ENCODE peak calls at places on chromosomes 1 and 21, in eight cellular contexts. Q is coronary artery, D is tibial nerve, B is vagina, Z is hepatocyte, G is adrenal gland, T is lung, C is lower lobe of right lung. L is an unnamed sample.

GRCh38 chr1:176567190-176567794 is 104.3 kb downstream of the PAPPA2 start:
- DNase-seq in Z (no peak), G (no peak), C (no peak), Q (no peak), B (no peak), T (no peak), D (no peak), L (no peak)

GRCh38 chr1:221279146-221279545 is 399.9 kb downstream of the HLX start:
- DNase-seq in Q (no peak), Z (no peak), G (no peak), C (no peak), B (no peak), T (no peak), D (no peak), L (no peak)

GRCh38 chr1:56547977-56548376 is 31.4 kb downstream of the PLPP3 start:
- DNase-seq in Z (no peak), B (no peak), T (no peak), G (no peak), C (no peak), D (no peak), Q (no peak), L (no peak)

GRCh38 chr1:156727914-156728598 is at the start of gene METTL25B:
- DNase-seq in G (peak), C (peak), D (peak), Q (peak), B (peak), Z (peak), T (peak), L (peak)

GRCh38 chr21:33541105-33541711 is 709 bp downstream of the GART start:
- DNase-seq in T (no peak), G (no peak), D (no peak), Z (no peak), C (no peak), Q (no peak), B (no peak), L (no peak)

GRCh38 chr1:72280714-72281113 is 1.6 kb downstream of the NEGR1 start:
- DNase-seq in Z (no peak), B (no peak), Q (no peak), D (no peak), T (no peak), C (no peak), G (no peak), L (no peak)

GRCh38 chr1:65049941-65050713 is 83.8 kb upstream of the JAK1 start:
- DNase-seq in C (no peak), D (no peak), T (no peak), G (no peak), Q (no peak), B (no peak), Z (no peak), L (no peak)

GRCh38 chr1:85289207-85289847 is 12.9 kb upstream of the BCL10 start:
- DNase-seq in T (no peak), Z (peak), G (peak), B (no peak), Q (no peak), C (no peak), D (no peak), L (no peak)

GRCh38 chr21:41895643-41896493 is 16.7 kb upstream of the PRDM15 start:
- DNase-seq in Z (no peak), D (no peak), G (no peak), Q (no peak), C (no peak), T (no peak), B (no peak), L (no peak)

GRCh38 chr1:189775343-189775742 is 702.3 kb downstream of the BRINP3 start:
- DNase-seq in T (no peak), Z (peak), D (no peak), G (no peak), C (no peak), B (no peak), Q (no peak), L (no peak)

GRCh38 chr1:41503507-41504125 is 19.1 kb upstream of the EDN2 start:
- DNase-seq in T (no peak), C (no peak), B (no peak), G (no peak), Z (no peak), Q (no peak), D (no peak), L (no peak)

GRCh38 chr1:41501581-41501980 is 17.1 kb upstream of the EDN2 start:
- DNase-seq in T (no peak), B (no peak), G (no peak), Z (no peak), Q (no peak), D (no peak), C (no peak), L (no peak)

GRCh38 chr1:41504126-41505035 is 19.9 kb upstream of the EDN2 start:
- DNase-seq in Z (peak), D (no peak), G (peak), Q (no peak), T (peak), C (no peak), B (no peak), L (no peak)

GRCh38 chr1:41500781-41501518 is 16.5 kb upstream of the EDN2 start:
- DNase-seq in Q (no peak), G (no peak), B (no peak), D (no peak), Z (no peak), C (no peak), T (no peak), L (no peak)

DNA sequence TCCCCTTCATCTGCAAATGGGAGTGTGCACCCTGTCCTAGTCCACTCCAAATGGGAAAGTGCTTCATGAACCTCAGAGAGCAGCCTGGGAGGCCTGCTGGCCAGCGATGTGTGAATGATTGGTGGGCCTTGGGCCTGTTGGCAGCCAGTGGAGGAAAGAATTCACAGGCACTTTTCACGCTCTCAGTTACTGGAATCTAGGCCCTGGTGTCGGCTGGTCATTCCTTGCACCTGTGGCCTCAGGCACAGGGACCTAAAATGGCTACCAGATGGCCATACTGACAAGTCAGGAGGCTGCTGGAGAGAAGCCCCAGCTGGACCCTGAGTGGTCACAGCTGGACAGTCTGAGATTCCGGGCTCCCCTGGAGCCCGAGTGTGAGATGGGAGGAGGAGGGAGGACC is 18.4 kb upstream of the EDN2 start:
- DNase-seq in T (no peak), D (no peak), Q (no peak), C (no peak), Z (no peak), G (no peak), B (no peak), L (no peak)
- H3K27ac ChIP-seq in T (no peak), D (no peak), Q (no peak), C (no peak), Z (no peak), G (no peak), B (no peak), L (no peak)

GRCh38 chr1:81432089-81432488 is 368.6 kb upstream of the ADGRL2 start:
- DNase-seq in D (no peak), T (no peak), B (no peak), Z (no peak), G (no peak), Q (no peak), C (no peak), L (no peak)
- H3K27ac ChIP-seq in D (no peak), T (peak), B (no peak), Z (peak), G (peak), Q (no peak), C (peak), L (no peak)

GRCh38 chr1:27883536-27884181 is 11.3 kb downstream of the THEMIS2 start:
- DNase-seq in Q (no peak), D (no peak), T (no peak), B (no peak), C (no peak), G (no peak), Z (no peak), L (no peak)

GRCh38 chr1:27885114-27885528 is 12.8 kb downstream of the THEMIS2 start:
- DNase-seq in G (peak), B (no peak), D (no peak), Z (no peak), Q (no peak), T (no peak), C (no peak), L (no peak)

GRCh38 chr1:27879374-27880082 is 7.2 kb downstream of the THEMIS2 start:
- DNase-seq in B (no peak), Z (no peak), G (no peak), C (no peak), T (no peak), D (no peak), Q (no peak), L (no peak)

GRCh38 chr1:27884182-27884954 is 12.0 kb downstream of the THEMIS2 start:
- DNase-seq in T (no peak), C (no peak), B (no peak), G (no peak), D (no peak), Z (no peak), Q (no peak), L (no peak)

DNA sequence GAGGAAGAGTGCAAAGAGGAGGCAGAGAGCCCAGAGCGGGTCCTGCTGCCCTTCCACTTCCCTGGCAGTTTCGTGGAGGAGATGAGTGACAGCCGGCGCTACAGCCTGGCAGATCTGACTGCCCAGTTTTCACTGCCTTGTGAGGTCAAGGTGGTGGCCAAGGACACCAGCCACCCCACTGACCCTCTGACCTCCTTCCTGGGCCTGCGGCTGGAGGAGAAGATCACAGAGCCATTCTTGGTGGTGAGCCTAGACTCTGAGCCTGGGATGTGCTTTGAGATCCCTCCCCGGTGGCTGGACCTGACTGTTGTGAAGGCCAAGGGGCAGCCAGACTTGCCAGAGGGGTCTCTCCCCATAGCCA is 10.2 kb downstream of the THEMIS2 start:
- DNase-seq in D (no peak), B (no peak), Q (no peak), G (no peak), T (no peak), C (no peak), Z (no peak), L (no peak)
- H3K27ac ChIP-seq in D (no peak), B (no peak), Q (no peak), G (no peak), T (peak), C (no peak), Z (no peak), L (no peak)

DNA sequence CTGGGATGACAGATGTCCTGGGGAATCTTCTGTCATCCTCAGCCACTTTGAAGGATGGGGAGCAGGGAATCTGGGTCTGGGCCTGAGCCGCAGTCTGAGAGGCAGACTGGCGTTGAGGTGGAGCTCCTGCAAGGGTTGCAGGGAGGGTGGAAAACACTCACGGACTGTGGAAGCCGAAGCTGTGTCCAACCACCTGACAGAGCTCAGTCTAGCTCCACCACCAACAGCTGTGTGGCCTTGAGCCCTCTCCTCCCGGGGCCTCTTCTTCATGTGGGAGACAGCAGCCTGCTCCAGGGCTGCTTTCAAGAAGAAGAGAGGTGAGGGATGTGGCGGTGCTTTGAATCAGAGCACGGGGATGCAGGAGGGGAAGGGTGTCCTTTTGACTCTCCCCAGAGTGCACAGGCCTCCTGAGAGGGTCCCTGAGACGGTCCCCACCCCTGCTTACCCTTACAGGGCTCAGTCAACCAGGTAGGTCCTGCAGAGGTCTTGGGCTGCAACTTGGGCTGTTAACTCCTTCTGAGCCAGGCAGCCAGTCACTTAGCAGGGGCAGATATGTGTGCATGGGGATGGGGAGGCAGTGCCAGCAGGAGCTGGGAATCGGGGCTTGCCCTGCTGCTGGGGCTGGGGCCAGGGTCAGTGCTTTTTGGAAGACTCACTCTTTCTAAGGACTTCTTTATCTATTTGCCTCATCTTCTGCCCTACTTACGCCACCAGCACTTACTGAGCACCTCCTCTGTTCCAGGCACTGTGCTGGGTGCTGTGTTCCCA is 216.3 kb downstream of the PTPRU start:
- DNase-seq in D (no peak), Q (no peak), T (no peak), B (no peak), G (no peak), C (no peak), Z (no peak), L (no peak)
- H3K27ac ChIP-seq in D (no peak), Q (no peak), T (no peak), B (no peak), G (no peak), C (no peak), Z (no peak), L (no peak)

DNA sequence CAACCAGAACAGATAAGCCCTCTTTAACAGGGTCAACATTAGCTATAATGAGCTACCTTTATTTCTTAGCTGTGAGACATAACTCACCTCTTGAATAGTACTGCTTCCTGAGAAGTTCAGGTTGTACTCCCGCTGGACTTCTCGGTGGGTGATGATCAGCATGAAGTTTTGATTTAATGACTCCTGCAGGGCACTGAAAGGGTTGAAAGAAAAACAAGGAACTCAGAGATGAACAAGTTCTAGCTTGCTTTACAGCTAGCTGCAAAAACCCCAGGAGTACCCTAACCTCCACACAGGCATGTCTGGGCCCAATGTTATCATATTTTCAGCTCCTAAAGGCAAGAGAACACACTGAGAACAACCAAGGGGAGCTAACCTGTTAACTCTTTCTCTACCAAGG is 254.4 kb downstream of the FAF1 start:
- DNase-seq in D (no peak), G (no peak), B (no peak), T (no peak), Q (no peak), Z (no peak), C (no peak), L (no peak)
- H3K27ac ChIP-seq in D (no peak), G (no peak), B (no peak), T (no peak), Q (no peak), Z (no peak), C (no peak), L (no peak)

DNA sequence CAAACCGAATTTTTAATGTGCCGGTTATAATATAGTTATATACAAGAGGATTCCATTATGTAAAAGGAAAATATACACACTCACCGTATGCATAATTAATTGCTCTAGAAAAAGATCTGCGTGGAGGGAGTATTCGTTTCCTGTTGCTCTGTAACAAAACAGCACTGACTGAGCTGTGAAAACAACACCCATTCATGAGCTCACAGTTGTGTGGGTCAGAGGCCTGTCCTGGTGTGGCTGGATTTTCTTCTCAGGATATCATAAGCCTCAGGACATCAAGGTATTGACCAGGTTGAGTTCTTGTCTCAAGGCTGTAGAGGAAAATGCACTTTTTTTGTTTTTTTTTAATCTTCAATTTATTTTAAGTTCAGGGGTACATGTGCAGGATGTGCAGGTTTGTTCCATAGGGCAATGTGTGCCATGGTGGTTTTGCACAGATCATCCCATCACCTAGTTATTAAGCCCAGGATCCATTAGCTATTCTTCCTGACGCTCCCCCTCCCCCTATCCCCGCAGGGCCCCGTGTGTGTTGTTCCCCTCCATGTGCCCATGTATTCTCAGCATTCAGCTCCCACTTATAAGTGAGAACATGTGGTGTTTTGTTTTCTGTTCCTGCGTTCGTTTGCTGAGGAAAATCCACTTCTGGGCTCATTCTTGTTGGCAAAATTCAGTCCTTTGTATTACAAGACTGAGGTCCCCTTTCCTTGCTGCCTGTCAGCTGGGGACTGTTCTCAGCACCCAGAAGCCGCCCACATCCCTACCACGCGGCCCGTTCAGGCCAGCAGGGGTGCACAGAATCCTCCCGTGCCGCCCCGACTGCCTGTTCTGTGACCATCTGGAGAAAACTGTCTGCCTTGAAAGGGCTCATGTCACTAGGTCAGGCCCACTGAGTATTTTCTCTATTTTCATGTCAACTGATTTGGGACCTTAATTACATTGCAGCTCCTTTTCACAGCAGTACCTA is 87.4 kb upstream of the ERRFI1 start:
- DNase-seq in G (peak), Z (no peak), B (no peak), T (no peak), C (no peak), D (no peak), Q (no peak), L (no peak)
- H3K27ac ChIP-seq in G (no peak), Z (peak), B (no peak), T (no peak), C (no peak), D (peak), Q (no peak), L (no peak)

DNA sequence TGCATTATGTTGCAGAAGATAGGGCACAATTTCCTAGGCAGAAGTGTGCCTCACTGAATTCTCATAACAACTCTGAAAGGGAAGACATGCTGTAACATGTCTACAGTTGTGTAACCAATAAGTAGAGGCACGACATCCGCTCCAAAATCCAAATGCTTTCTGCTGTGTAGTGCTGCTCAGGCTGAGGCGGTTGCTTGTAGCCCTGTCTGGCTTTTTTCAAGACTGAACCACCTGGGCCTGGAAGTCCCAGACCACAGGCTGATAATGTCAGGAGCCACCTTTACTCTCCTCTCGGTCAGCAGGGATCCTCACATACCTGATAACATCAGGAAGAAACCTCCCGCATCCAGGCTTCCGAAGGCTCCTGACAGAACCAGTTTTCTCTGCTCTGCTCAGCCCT is 10.9 kb downstream of the AKNAD1 start:
- DNase-seq in Q (no peak), B (no peak), Z (no peak), G (no peak), D (no peak), C (no peak), T (no peak), L (no peak)
- H3K27ac ChIP-seq in Q (no peak), B (no peak), Z (no peak), G (no peak), D (no peak), C (no peak), T (no peak), L (no peak)

GRCh38 chr1:61290525-61290924 is 208.2 kb downstream of the NFIA start:
- DNase-seq in Q (no peak), G (no peak), Z (no peak), C (no peak), B (no peak), T (no peak), D (no peak), L (no peak)
- H3K27ac ChIP-seq in Q (no peak), G (no peak), Z (no peak), C (no peak), B (no peak), T (no peak), D (no peak), L (no peak)

DNA sequence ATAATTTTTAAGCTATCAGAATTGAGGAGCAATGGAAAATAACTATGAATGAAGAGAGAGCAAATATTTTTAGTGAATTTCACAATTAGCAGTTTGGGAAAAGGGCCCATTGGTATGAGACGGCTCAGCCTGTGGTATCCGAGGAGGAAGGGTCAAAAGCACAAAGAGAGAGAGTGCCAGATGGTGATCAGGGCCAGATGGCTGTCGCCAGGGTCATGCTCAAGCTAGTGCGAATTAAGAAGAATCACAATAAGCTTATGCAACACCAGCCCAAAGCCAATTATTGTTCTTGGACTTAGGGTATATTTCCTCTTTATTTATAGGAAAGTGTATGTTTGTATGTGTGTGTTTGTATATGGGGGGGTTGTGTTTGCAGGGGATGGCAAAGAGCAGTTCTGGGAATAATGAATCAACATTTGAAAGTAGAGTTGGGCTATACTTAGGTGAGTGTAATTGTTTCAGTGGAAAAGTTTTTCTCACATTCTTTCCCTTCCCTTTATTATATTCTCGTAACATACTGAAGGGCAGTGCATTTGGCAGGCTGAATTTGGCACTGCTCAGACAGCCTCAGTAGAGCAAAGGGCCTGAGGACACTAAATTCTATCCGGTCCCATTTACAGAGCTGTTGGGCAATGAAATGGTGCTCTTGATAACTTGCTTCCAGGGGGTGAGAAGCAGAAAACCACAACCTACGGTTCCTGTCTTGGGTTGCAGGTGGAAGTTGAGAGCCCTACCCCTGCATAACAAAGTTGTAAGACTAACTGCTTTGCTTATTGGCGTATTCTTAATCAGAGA is 19.5 kb upstream of the DDR2 start:
- DNase-seq in Q (no peak), Z (no peak), D (peak), B (peak), G (peak), C (no peak), T (peak), L (no peak)
- H3K27ac ChIP-seq in Q (peak), Z (no peak), D (peak), B (peak), G (peak), C (no peak), T (no peak), L (no peak)

GRCh38 chr1:110341872-110342331 is 2.7 kb downstream of the RBM15 start:
- DNase-seq in C (no peak), G (no peak), B (no peak), T (no peak), D (no peak), Z (no peak), Q (no peak), L (no peak)
- H3K27ac ChIP-seq in C (no peak), G (no peak), B (no peak), T (no peak), D (no peak), Z (no peak), Q (no peak), L (no peak)